ENCODE peak calls at places on chromosomes 4 and X, in eight cellular contexts. U, W, Y, D, Q, C, I and M are unnamed samples.

GRCh38 chr4:3820806-3821579 is 54.8 kb downstream of the ADRA2C start:
- DNase-seq in U (no peak), W (no peak), Y (no peak), D (no peak), Q (no peak), C (no peak), I (no peak), M (no peak)

GRCh38 chrX:1646009-1646408 is 31.1 kb downstream of the ASMT start:
- DNase-seq in U (no peak), W (no peak), Y (no peak), D (no peak), Q (no peak), C (no peak), I (no peak), M (no peak)

GRCh38 chr4:7557447-7557846 is 122.7 kb upstream of the PSAPL1 start:
- DNase-seq in U (peak; percentile 25), W (no peak), Y (no peak), D (no peak), Q (no peak), C (no peak), I (no peak), M (no peak)

GRCh38 chr4:189787216-189788031 is 153.2 kb upstream of the FRG1 start:
- DNase-seq in U (no peak), W (no peak), Y (no peak), D (no peak), Q (no peak), C (no peak), I (no peak), M (peak; percentile 12)

GRCh38 chrX:9456250-9457074 is 8.4 kb upstream of the TBL1X start:
- DNase-seq in U (no peak), W (peak; percentile 81), Y (no peak), D (no peak), Q (no peak), C (no peak), I (no peak), M (no peak)

GRCh38 chrX:45143455-45143854 is 57.2 kb downstream of the DIPK2B start:
- DNase-seq in U (no peak), W (no peak), Y (no peak), D (no peak), Q (no peak), C (no peak), I (no peak), M (no peak)

GRCh38 chr4:152920768-152921167 is 15.4 kb upstream of the FHDC1 start:
- DNase-seq in U (peak; percentile 60), W (no peak), Y (no peak), D (no peak), Q (no peak), C (no peak), I (no peak), M (no peak)

GRCh38 chr4:108047199-108047598 is 57.5 kb downstream of the HADH start:
- DNase-seq in U (no peak), W (no peak), Y (no peak), D (no peak), Q (no peak), C (no peak), I (no peak), M (no peak)

GRCh38 chrX:85993539-85994197 is 53.7 kb downstream of the CHM start:
- DNase-seq in U (no peak), W (no peak), Y (no peak), D (no peak), Q (no peak), C (no peak), I (no peak), M (no peak)

GRCh38 chrX:15349046-15349445 is 13.7 kb upstream of the PIGA start:
- DNase-seq in U (peak; percentile 72), W (peak; percentile 2), Y (peak; percentile 47), D (peak; percentile 21), Q (no peak), C (peak; percentile 68), I (peak; percentile 7), M (peak; percentile 44)

GRCh38 chr4:113921089-113921842 is 58.2 kb downstream of the ARSJ start:
- DNase-seq in U (no peak), W (no peak), Y (no peak), D (no peak), Q (no peak), C (no peak), I (no peak), M (no peak)

GRCh38 chrX:14039344-14039743 is 9.7 kb upstream of the GEMIN8 start:
- DNase-seq in U (peak; percentile 54), W (peak; percentile 55), Y (peak; percentile 53), D (peak; percentile 32), Q (peak; percentile 48), C (peak; percentile 40), I (peak; percentile 50), M (peak; percentile 67)

GRCh38 chr4:85489273-85489672 is 14.3 kb downstream of the ARHGAP24 start:
- DNase-seq in U (peak; percentile 84), W (no peak), Y (peak; percentile 12), D (peak; percentile 62), Q (no peak), C (no peak), I (no peak), M (no peak)

GRCh38 chrX:118116308-118117068 is at the start of gene KLHL13:
- DNase-seq in U (peak; percentile 14), W (peak; percentile 29), Y (peak; percentile 19), D (no peak), Q (no peak), C (peak; percentile 23), I (no peak), M (peak; percentile 14)

GRCh38 chr4:154399259-154399974 is 92.2 kb downstream of the DCHS2 start:
- DNase-seq in U (peak; percentile 51), W (no peak), Y (peak; percentile 9), D (peak; percentile 20), Q (no peak), C (no peak), I (no peak), M (peak; percentile 23)

GRCh38 chrX:153925739-153926593 is at the start of gene ARHGAP4:
- DNase-seq in U (no peak), W (peak; percentile 62), Y (no peak), D (no peak), Q (peak; percentile 33), C (no peak), I (peak; percentile 24), M (peak; percentile 46)

GRCh38 chrX:144732588-144732987 is 514.7 kb upstream of the SPANXN1 start:
- DNase-seq in U (no peak), W (no peak), Y (no peak), D (no peak), Q (no peak), C (no peak), I (no peak), M (no peak)

GRCh38 chrX:10282490-10282889 is 125.7 kb downstream of the CLCN4 start:
- DNase-seq in U (no peak), W (no peak), Y (no peak), D (no peak), Q (no peak), C (no peak), I (no peak), M (no peak)